ENCODE peak calls at places on chromosome X, in seven cellular contexts. V, H, X, W, D, Z and N are unnamed samples. For H3K4me1, the result is how much of the 10 kb centered on the place peaks cover.

GRCh38 chrX:16250296-16250695 is 83.0 kb downstream of the MAGEB17 start:
- DNase-seq in V (no peak), H (no peak), X (no peak), W (no peak), D (no peak), Z (no peak), N (no peak)

GRCh38 chrX:77076896-77077295 is 370.3 kb upstream of the FGF16 start:
- DNase-seq in V (no peak), H (no peak), X (no peak), W (no peak), D (no peak), Z (no peak), N (no peak)

GRCh38 chrX:94178145-94178790 is 504.3 kb downstream of the FAM133A start:
- DNase-seq in V (no peak), H (no peak), X (no peak), W (no peak), D (peak), Z (no peak), N (no peak)

GRCh38 chrX:2434270-2434669 is 66.5 kb downstream of the DHRSX start:
- DNase-seq in V (no peak), H (no peak), X (no peak), W (no peak), D (no peak), Z (no peak), N (no peak)

GRCh38 chrX:13876652-13877051 is 59.8 kb upstream of the GPM6B start:
- DNase-seq in V (no peak), H (no peak), X (no peak), W (no peak), D (peak), Z (peak), N (peak)

GRCh38 chrX:17374619-17375360 is at the start of gene NHS:
- DNase-seq in V (peak), H (no peak), X (no peak), W (peak), D (peak), Z (peak), N (peak)

GRCh38 chrX:23557070-23557469 is 110.2 kb upstream of the PRDX4 start:
- DNase-seq in V (no peak), H (peak), X (no peak), W (no peak), D (no peak), Z (peak), N (no peak)

GRCh38 chrX:2391869-2392606 is 108.7 kb downstream of the DHRSX start:
- DNase-seq in V (no peak), H (no peak), X (no peak), W (no peak), D (peak), Z (peak), N (peak)

GRCh38 chrX:20393944-20394343 is 127.2 kb upstream of the RPS6KA3 start:
- DNase-seq in V (no peak), H (no peak), X (no peak), W (no peak), D (peak), Z (peak), N (no peak)
- H3K4me3 ChIP-seq in V (no peak), H (no peak), X (no peak), W (no peak), D (no peak), Z (no peak), N (no peak)

GRCh38 chrX:137233478-137233877 is 199.7 kb upstream of the GPR101 start:
- DNase-seq in V (no peak), H (no peak), X (no peak), W (no peak), D (no peak), Z (no peak), N (no peak)
- H3K4me1 ChIP-seq in V (under half), H (under half), X (under half), W (under half), D (under half), Z (under half), N (under half)

DNA sequence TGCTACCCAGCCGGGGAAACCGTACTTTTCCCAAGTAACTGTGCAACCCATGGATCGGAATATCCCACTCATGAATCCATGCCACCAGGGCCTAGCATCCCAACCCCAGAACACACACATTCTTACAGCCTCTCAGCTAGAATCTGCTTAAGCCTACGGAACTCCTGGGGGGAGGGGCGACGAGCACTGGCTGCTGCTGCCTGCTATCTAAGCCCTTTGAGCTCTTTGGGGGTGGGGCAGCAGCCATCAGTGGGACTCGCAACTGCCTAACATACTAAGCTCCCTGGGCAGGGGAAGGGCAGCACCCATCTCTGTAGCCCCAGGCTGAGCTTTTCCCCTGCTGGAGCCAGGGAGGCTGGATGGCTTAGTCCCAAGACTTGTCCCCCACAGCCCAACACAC is 28.6 kb downstream of the NUDT10 start:
- DNase-seq in V (no peak), H (no peak), X (no peak), W (no peak), D (no peak), Z (no peak), N (peak)
- H3K4me3 ChIP-seq in V (no peak), H (no peak), X (no peak), W (no peak), D (no peak), Z (no peak), N (no peak)

GRCh38 chrX:8845060-8845459 is 43.9 kb upstream of the FAM9A start:
- DNase-seq in V (no peak), H (no peak), X (no peak), W (no peak), D (peak), Z (peak), N (no peak)
- H3K4me1 ChIP-seq in V (under half), H (under half), X (under half), W (under half), D (under half), Z (under half), N (under half)

GRCh38 chrX:72202792-72203401 is 21.3 kb downstream of the PIN4 start:
- DNase-seq in V (no peak), H (no peak), X (no peak), W (no peak), D (no peak), Z (no peak), N (no peak)
- H3K4me3 ChIP-seq in V (no peak), H (no peak), X (no peak), W (no peak), D (no peak), Z (no peak), N (no peak)

GRCh38 chrX:39822133-39822748 is 275.5 kb downstream of the BCOR start:
- DNase-seq in V (no peak), H (no peak), X (no peak), W (no peak), D (no peak), Z (no peak), N (peak)

GRCh38 chrX:39823424-39823823 is 274.3 kb downstream of the BCOR start:
- DNase-seq in V (no peak), H (no peak), X (no peak), W (no peak), D (no peak), Z (no peak), N (no peak)

GRCh38 chrX:39819921-39820849 is 277.6 kb downstream of the BCOR start:
- DNase-seq in V (no peak), H (no peak), X (no peak), W (no peak), D (peak), Z (peak), N (peak)

GRCh38 chrX:39821709-39822095 is 276.1 kb downstream of the BCOR start:
- DNase-seq in V (no peak), H (no peak), X (no peak), W (no peak), D (no peak), Z (no peak), N (peak)

DNA sequence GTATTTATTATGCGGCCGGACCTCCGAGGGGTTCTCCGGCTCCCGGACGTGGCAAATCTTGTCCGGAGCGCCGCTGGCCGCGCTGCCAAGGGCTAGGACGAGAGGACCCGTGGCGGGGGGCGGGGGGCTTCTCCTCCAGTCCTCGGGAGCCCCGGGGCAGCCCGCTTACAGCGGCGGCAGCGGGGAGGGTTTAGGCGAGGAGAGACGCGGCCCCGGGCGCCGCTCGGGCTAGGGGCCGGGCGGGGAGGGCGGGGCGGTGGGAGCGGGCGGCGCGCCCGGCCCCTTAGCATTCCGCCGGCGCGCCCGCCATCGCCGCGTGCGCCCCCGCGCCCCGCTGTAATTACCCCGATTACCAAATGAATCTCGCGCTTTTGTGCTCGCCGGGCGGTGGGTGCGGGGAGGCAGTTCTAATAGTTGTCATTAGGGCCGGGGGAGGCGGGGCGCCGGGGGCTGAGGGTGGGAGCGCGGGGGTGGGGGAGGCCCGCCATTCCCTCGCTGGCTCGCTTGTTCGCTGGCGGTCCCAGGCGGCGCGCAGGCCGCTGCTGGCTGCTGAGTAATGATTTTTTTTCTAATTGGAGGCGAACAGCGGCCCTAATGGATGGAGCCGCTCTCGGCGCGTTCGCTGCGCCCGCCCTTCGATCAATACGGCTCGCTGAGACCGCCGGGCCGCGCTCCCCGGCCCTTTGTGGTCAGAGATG is 276.6 kb downstream of the BCOR start:
- DNase-seq in V (no peak), H (no peak), X (no peak), W (no peak), D (peak), Z (peak), N (peak)
- H3K4me1 ChIP-seq in V (under half), H (under half), X (under half), W (under half), D (under half), Z (under half), N (under half)

DNA sequence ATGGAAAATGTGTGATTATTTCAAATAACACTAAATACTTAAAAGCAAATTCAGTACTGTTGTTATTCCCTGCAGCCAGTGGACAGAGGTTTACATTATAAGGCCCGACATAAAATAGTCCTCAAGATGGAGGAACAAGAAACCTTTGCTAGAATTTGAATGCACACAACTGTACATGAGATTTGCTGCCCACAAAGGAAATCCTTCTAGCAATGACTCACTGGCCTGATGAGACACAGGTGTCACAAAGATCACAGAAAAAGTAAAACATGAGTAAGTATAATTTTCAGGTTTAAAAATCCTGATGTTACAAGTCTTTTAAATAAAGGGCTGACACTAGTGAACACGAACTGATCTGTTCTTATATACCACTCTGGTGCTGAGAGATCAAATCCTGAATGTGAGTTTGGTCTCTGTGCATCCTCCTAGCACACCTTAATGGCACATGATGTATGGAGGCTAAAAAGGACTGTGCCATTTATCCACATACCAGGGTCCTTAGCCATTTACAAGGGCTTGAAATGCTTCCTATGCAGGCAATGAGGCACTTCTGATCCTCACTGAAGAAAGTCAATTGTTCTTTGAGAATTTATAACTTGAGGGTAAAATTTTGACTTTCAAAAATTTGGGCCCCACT is 23.1 kb downstream of the MAP7D3 start:
- DNase-seq in V (no peak), H (no peak), X (no peak), W (no peak), D (no peak), Z (peak), N (no peak)
- H3K4me3 ChIP-seq in V (no peak), H (no peak), X (no peak), W (no peak), D (no peak), Z (no peak), N (no peak)

GRCh38 chrX:9535101-9535500 is 70.2 kb downstream of the TBL1X start:
- DNase-seq in V (no peak), H (peak), X (no peak), W (no peak), D (no peak), Z (no peak), N (no peak)
- H3K4me1 ChIP-seq in V (under half), H (under half), X (under half), W (under half), D (under half), Z (under half), N (under half)

DNA sequence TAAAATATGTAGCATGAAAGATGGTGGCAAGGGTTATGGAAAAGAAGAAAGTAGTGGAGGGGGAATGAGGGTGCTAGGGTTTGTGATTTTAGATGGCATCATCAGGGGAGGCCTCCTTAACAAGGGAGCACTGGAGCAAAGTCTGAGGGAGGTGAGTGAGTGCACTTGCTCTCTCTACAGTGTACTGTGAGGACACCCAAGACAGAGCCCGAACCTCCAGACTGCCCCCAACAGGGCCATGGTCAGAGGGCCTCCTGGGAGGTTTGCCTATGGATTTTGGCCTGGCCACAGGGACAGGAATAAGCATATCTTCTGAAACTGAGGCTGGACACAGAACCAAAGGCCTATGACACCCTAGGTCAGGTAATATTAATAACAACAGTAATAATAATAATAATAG is 21.4 kb upstream of the PJA1 start:
- DNase-seq in V (no peak), H (no peak), X (no peak), W (no peak), D (no peak), Z (no peak), N (no peak)
- H3K4me3 ChIP-seq in V (no peak), H (no peak), X (no peak), W (no peak), D (no peak), Z (no peak), N (no peak)